ENCODE peak calls at places on chromosomes 16 and 17, in ten cellular contexts. Z, L, N, U, B, V, R, K, T and C are unnamed samples.

GRCh38 chr16:9192746-9193145 is 101.3 kb downstream of the HAPSTR1 start:
- DNase-seq in R (no peak), N (no peak), K (no peak), U (no peak), V (peak; percentile 1), Z (no peak), B (peak; percentile 56), T (no peak), L (no peak), C (no peak)

GRCh38 chr17:60525347-60525623 is 757 bp downstream of the APPBP2 start:
- DNase-seq in K (no peak), U (no peak), B (peak; percentile 16), V (peak; percentile 15), L (no peak), R (no peak), Z (peak; percentile 9), T (no peak), N (no peak), C (peak; percentile 38)

GRCh38 chr17:20896153-20896649 is 146.6 kb downstream of the USP22 start:
- DNase-seq in K (peak; percentile 2), Z (no peak), V (no peak), B (no peak), L (peak; percentile 88), T (no peak), N (no peak), R (peak; percentile 39), U (peak; percentile 3), C (peak; percentile 10)

GRCh38 chr17:45854209-45854608 is 9.5 kb downstream of the SPPL2C start:
- DNase-seq in U (no peak), N (no peak), R (no peak), L (no peak), Z (no peak), T (no peak), K (no peak), B (no peak), V (no peak), C (no peak)

GRCh38 chr17:68352041-68352440 is 60.7 kb downstream of the ARSG start:
- DNase-seq in L (no peak), R (no peak), T (no peak), B (no peak), N (no peak), Z (no peak), U (no peak), V (no peak), K (no peak), C (peak; percentile 30)

GRCh38 chr16:2470603-2471015 is 488 bp upstream of the NTN3 start:
- DNase-seq in Z (no peak), R (no peak), N (no peak), T (no peak), U (no peak), K (no peak), B (no peak), V (peak; percentile 25), L (no peak), C (no peak)

GRCh38 chr16:69476920-69477418 is 52.5 kb downstream of the CYB5B start:
- DNase-seq in V (peak; percentile 64), R (no peak), Z (no peak), U (no peak), L (no peak), N (no peak), K (peak; percentile 91), B (peak; percentile 37), T (no peak), C (peak; percentile 99)

GRCh38 chr17:40540448-40540847 is 24.8 kb downstream of the CCR7 start:
- DNase-seq in L (peak; percentile 40), Z (no peak), B (peak; percentile 44), K (no peak), T (peak; percentile 49), N (no peak), U (no peak), V (no peak), R (peak; percentile 32), C (no peak)

GRCh38 chr17:81066072-81066471 is 31.1 kb downstream of the BAIAP2 start:
- DNase-seq in Z (no peak), V (peak; percentile 72), N (no peak), K (no peak), T (no peak), U (no peak), B (no peak), L (no peak), R (no peak), C (no peak)

GRCh38 chr17:30117548-30118155 is 1.0 kb downstream of the NSRP1 start:
- DNase-seq in R (no peak), T (no peak), U (no peak), K (peak; percentile 9), N (no peak), Z (no peak), V (no peak), L (no peak), B (no peak), C (peak; percentile 29)

GRCh38 chr17:978110-979093 is 1.2 kb downstream of the NXN start:
- DNase-seq in K (peak; percentile 36), L (no peak), V (peak; percentile 24), T (no peak), U (no peak), R (no peak), N (no peak), Z (peak; percentile 56), B (peak; percentile 48), C (peak; percentile 74)

GRCh38 chr16:68229431-68230175 is 6.3 kb downstream of the ESRP2 start:
- DNase-seq in T (peak; percentile 32), R (peak; percentile 42), Z (peak; percentile 57), V (peak; percentile 38), L (no peak), B (peak; percentile 65), K (peak; percentile 52), U (no peak), N (peak; percentile 42), C (peak; percentile 83)

GRCh38 chr16:77172964-77173363 is 18.0 kb upstream of the MON1B start:
- DNase-seq in B (no peak), L (no peak), Z (no peak), V (peak; percentile 15), R (no peak), T (no peak), K (peak; percentile 7), U (no peak), N (no peak), C (no peak)

GRCh38 chr17:38464723-38465419 is 36.6 kb downstream of the ARHGAP23 start:
- DNase-seq in T (no peak), L (peak; percentile 96), R (no peak), V (peak; percentile 78), Z (no peak), N (no peak), B (no peak), U (no peak), K (peak; percentile 94), C (peak; percentile 96)

GRCh38 chr17:68700391-68700790 is 99.2 kb upstream of the FAM20A start:
- DNase-seq in K (no peak), L (no peak), B (no peak), V (no peak), T (no peak), N (no peak), Z (no peak), R (no peak), U (no peak), C (no peak)

GRCh38 chr16:20905576-20905975 is 5.0 kb downstream of the LYRM1 start:
- DNase-seq in Z (no peak), R (no peak), T (no peak), U (no peak), V (no peak), N (no peak), K (peak; percentile 61), L (no peak), B (no peak), C (no peak)

GRCh38 chr16:51049678-51050378 is 101.2 kb downstream of the SALL1 start:
- DNase-seq in T (no peak), N (no peak), Z (no peak), U (no peak), R (no peak), L (no peak), V (no peak), K (no peak), B (no peak), C (no peak)

GRCh38 chr16:56301391-56301850 is 110.1 kb downstream of the GNAO1 start:
- DNase-seq in T (no peak), K (peak; percentile 22), U (no peak), B (no peak), R (no peak), L (no peak), Z (no peak), V (no peak), N (no peak), C (peak; percentile 78)

GRCh38 chr16:6573577-6573976 is 759.1 kb upstream of the RBFOX1 start:
- DNase-seq in T (no peak), N (no peak), Z (peak; percentile 69), R (no peak), U (no peak), K (no peak), B (peak; percentile 75), L (no peak), V (no peak), C (no peak)

GRCh38 chr17:29722411-29723198 is 99.9 kb upstream of the CORO6 start:
- DNase-seq in Z (no peak), T (no peak), K (peak; percentile 98), B (no peak), U (no peak), L (no peak), R (peak; percentile 45), V (peak; percentile 57), N (peak; percentile 14), C (peak; percentile 48)

GRCh38 chr16:369866-370436 is 387 bp downstream of the MRPL28 start:
- DNase-seq in V (no peak), B (peak; percentile 60), K (peak; percentile 41), N (no peak), R (no peak), T (no peak), L (peak; percentile 78), U (no peak), Z (peak; percentile 50), C (no peak)

GRCh38 chr16:62077998-62078397 is 41.8 kb upstream of the CDH8 start:
- DNase-seq in N (no peak), U (no peak), R (no peak), V (peak; percentile 0), Z (peak; percentile 54), T (no peak), B (peak; percentile 77), L (no peak), K (no peak), C (no peak)

GRCh38 chr17:61701978-61702377 is 111.0 kb upstream of the NACA2 start:
- DNase-seq in Z (no peak), U (no peak), K (no peak), T (no peak), N (no peak), B (no peak), L (no peak), R (no peak), V (no peak), C (no peak)

GRCh38 chr16:75310541-75310940 is 59.1 kb upstream of the BCAR1 start:
- DNase-seq in Z (no peak), K (no peak), R (no peak), T (no peak), L (no peak), V (no peak), B (no peak), U (no peak), N (no peak), C (no peak)

GRCh38 chr17:17505610-17506171 is 9.5 kb upstream of the RASD1 start:
- DNase-seq in U (no peak), B (no peak), Z (no peak), T (no peak), L (no peak), V (no peak), R (no peak), N (no peak), K (no peak), C (no peak)

GRCh38 chr16:3028716-3029319 is 5.0 kb downstream of the THOC6 start:
- DNase-seq in B (no peak), U (no peak), K (no peak), L (no peak), R (no peak), Z (no peak), N (no peak), T (no peak), V (no peak), C (no peak)

GRCh38 chr17:64658931-64659330 is 3.2 kb downstream of the SMURF2 start:
- DNase-seq in L (no peak), B (no peak), U (no peak), K (peak; percentile 76), Z (no peak), R (no peak), T (no peak), V (peak; percentile 65), N (no peak), C (peak; percentile 71)

GRCh38 chr16:85566502-85567100 is 46.5 kb upstream of the GSE1 start:
- DNase-seq in K (no peak), T (no peak), R (no peak), B (peak; percentile 96), L (no peak), U (no peak), Z (no peak), V (no peak), N (no peak), C (no peak)